ENCODE peak calls at places on chromosomes 11 and 22, in ten cellular contexts. J is A549, Z is suprapubic skin, K is heart left ventricle, Y is stomach, I is esophagus squamous epithelium, H is K562, R is ovary, D is NB4, C is body of pancreas. S is an unnamed sample.

GRCh38 chr11:102580185-102580951 is 44.8 kb downstream of the MMP20 start:
- DNase-seq in H (no peak), Z (no peak), C (no peak), Y (no peak), I (no peak), J (no peak), D (no peak), K (no peak), R (no peak), S (no peak)

GRCh38 chr22:21622624-21623401 is 7.0 kb downstream of the YDJC start:
- DNase-seq in Y (no peak), J (no peak), D (no peak), R (no peak), I (no peak), K (no peak), H (no peak), C (no peak), Z (no peak), S (no peak)

GRCh38 chr11:109791337-109791736 is 301.9 kb upstream of the ZC3H12C start:
- DNase-seq in K (no peak), Y (no peak), D (no peak), C (no peak), Z (no peak), H (no peak), R (no peak), I (no peak), J (no peak), S (no peak)

GRCh38 chr22:36790648-36791047 is 14.7 kb upstream of the IFT27 start:
- DNase-seq in C (no peak), J (peak), I (no peak), D (no peak), H (peak), K (no peak), R (no peak), Z (no peak), Y (no peak), S (no peak)

GRCh38 chr11:18012314-18012905 is 437 bp downstream of the SERGEF start:
- DNase-seq in H (peak), R (no peak), Z (no peak), I (no peak), J (peak), Y (peak), D (peak), K (peak), C (peak), S (peak)

GRCh38 chr11:32870676-32871075 is 21.9 kb upstream of the QSER1 start:
- DNase-seq in H (peak), R (peak), D (peak), I (no peak), Z (no peak), Y (no peak), K (no peak), J (peak), C (peak), S (no peak)

GRCh38 chr11:79406376-79406775 is 34.5 kb downstream of the TENM4 start:
- DNase-seq in Y (no peak), H (no peak), D (peak), J (no peak), C (no peak), R (no peak), K (no peak), Z (no peak), I (no peak), S (no peak)

GRCh38 chr11:46294365-46295309 is 17.2 kb downstream of the CREB3L1 start:
- DNase-seq in Y (peak), J (no peak), D (no peak), Z (no peak), C (peak), I (no peak), K (no peak), H (peak), R (peak), S (peak)

GRCh38 chr11:32615422-32615821 is 31.8 kb downstream of the EIF3M start:
- DNase-seq in C (no peak), Y (no peak), I (no peak), J (peak), D (no peak), Z (no peak), H (peak), R (no peak), K (no peak), S (no peak)

GRCh38 chr11:130634981-130635473 is 186.6 kb downstream of the ADAMTS15 start:
- DNase-seq in I (no peak), Z (no peak), R (no peak), H (no peak), D (no peak), Y (no peak), J (peak), K (no peak), C (no peak), S (peak)

GRCh38 chr11:96311120-96311568 is 31.9 kb downstream of the MAML2 start:
- DNase-seq in H (no peak), R (no peak), Z (no peak), K (no peak), D (no peak), Y (no peak), I (no peak), J (no peak), C (no peak), S (no peak)

GRCh38 chr11:48006301-48006992 is 26.1 kb downstream of the PTPRJ start:
- DNase-seq in H (peak), R (no peak), D (no peak), C (no peak), J (no peak), I (no peak), K (no peak), Y (no peak), Z (no peak), S (no peak)

GRCh38 chr22:50571264-50572175 is 6.7 kb downstream of the CPT1B start:
- DNase-seq in I (no peak), Y (peak), H (no peak), D (no peak), C (no peak), K (no peak), Z (peak), J (no peak), R (no peak), S (no peak)

GRCh38 chr11:46332568-46333128 is 14.6 kb upstream of the DGKZ start:
- DNase-seq in R (no peak), C (no peak), K (no peak), Y (no peak), J (no peak), I (no peak), H (no peak), Z (no peak), D (no peak), S (no peak)

GRCh38 chr22:50209893-50210292 is 9.1 kb downstream of the SELENOO start:
- DNase-seq in J (peak), Z (no peak), D (peak), H (peak), K (no peak), R (peak), I (no peak), C (peak), Y (peak), S (peak)

GRCh38 chr22:22030493-22031182 is 48.1 kb upstream of the TOP3B start:
- DNase-seq in R (peak), Z (no peak), C (no peak), K (no peak), I (no peak), Y (no peak), D (peak), J (peak), H (peak), S (peak)

GRCh38 chr11:9664276-9665171 is 647 bp downstream of the SWAP70 start:
- DNase-seq in H (peak), D (peak), K (peak), J (peak), I (no peak), Z (no peak), Y (peak), C (peak), R (no peak), S (peak)

GRCh38 chr11:81644239-81644840 is 1089.3 kb downstream of the FAM181B start:
- DNase-seq in C (peak), R (no peak), Z (no peak), D (peak), K (no peak), H (peak), Y (no peak), I (no peak), J (peak), S (peak)

GRCh38 chr11:63763506-63764200 is 4.9 kb downstream of the ZFTA start:
- DNase-seq in K (peak), H (no peak), R (peak), C (peak), Z (no peak), I (no peak), J (no peak), D (no peak), Y (no peak), S (no peak)

GRCh38 chr11:110524227-110524626 is 94.5 kb downstream of the FDX1 start:
- DNase-seq in R (no peak), D (no peak), I (no peak), J (peak), H (no peak), Z (no peak), K (no peak), C (no peak), Y (no peak), S (no peak)

GRCh38 chr11:130606181-130606580 is 157.7 kb downstream of the ADAMTS15 start:
- DNase-seq in C (no peak), I (no peak), H (no peak), Z (no peak), D (no peak), R (peak), J (no peak), Y (no peak), K (no peak), S (no peak)

GRCh38 chr22:36397081-36397766 is 9.5 kb upstream of the MYH9 start:
- DNase-seq in Z (no peak), Y (no peak), I (no peak), C (no peak), R (no peak), K (no peak), J (peak), H (no peak), D (no peak), S (no peak)

GRCh38 chr11:73872746-73873412 is 3.8 kb downstream of the COA4 start:
- DNase-seq in C (no peak), Z (no peak), H (no peak), K (no peak), J (no peak), I (no peak), Y (no peak), R (no peak), D (no peak), S (no peak)

GRCh38 chr11:78022397-78023396 is at the start of gene KCTD14:
- DNase-seq in Y (peak), J (no peak), Z (no peak), R (peak), K (no peak), C (peak), D (no peak), I (no peak), H (no peak), S (peak)

GRCh38 chr11:44623716-44624491 is 58.4 kb downstream of the CD82 start:
- DNase-seq in I (no peak), K (no peak), D (no peak), J (no peak), H (no peak), Y (peak), C (no peak), R (peak), Z (peak), S (peak)

GRCh38 chr11:19962795-19963163 is 197.5 kb downstream of the DBX1 start:
- DNase-seq in R (no peak), J (no peak), Z (no peak), I (no peak), D (no peak), Y (no peak), K (no peak), H (no peak), C (no peak), S (no peak)

GRCh38 chr22:32122899-32123298 is 36.2 kb downstream of the C22orf42 start:
- DNase-seq in C (no peak), K (no peak), I (no peak), H (no peak), R (no peak), D (no peak), J (no peak), Y (no peak), Z (no peak), S (no peak)

GRCh38 chr11:87454246-87454645 is 416.5 kb downstream of the TMEM135 start:
- DNase-seq in H (no peak), Y (peak), J (no peak), C (peak), I (no peak), D (no peak), Z (no peak), R (no peak), K (no peak), S (no peak)

GRCh38 chr11:120457996-120458395 is 53.6 kb upstream of the GRIK4 start:
- DNase-seq in R (no peak), C (no peak), K (no peak), Y (no peak), D (no peak), Z (no peak), H (no peak), J (no peak), I (no peak), S (no peak)

GRCh38 chr11:31802990-31803812 is 7.9 kb downstream of the PAX6 start:
- DNase-seq in C (no peak), Z (no peak), K (no peak), Y (no peak), H (no peak), D (peak), I (no peak), R (no peak), J (no peak), S (no peak)

GRCh38 chr11:100687032-100687629 is at the start of gene ARHGAP42:
- DNase-seq in R (peak), C (peak), Y (peak), K (peak), Z (peak), I (no peak), J (peak), D (peak), H (peak), S (peak)

GRCh38 chr11:33620423-33621120 is 80.1 kb downstream of the C11orf91 start:
- DNase-seq in Y (no peak), Z (no peak), K (no peak), R (no peak), C (no peak), D (no peak), I (no peak), H (no peak), J (no peak), S (no peak)

DNA sequence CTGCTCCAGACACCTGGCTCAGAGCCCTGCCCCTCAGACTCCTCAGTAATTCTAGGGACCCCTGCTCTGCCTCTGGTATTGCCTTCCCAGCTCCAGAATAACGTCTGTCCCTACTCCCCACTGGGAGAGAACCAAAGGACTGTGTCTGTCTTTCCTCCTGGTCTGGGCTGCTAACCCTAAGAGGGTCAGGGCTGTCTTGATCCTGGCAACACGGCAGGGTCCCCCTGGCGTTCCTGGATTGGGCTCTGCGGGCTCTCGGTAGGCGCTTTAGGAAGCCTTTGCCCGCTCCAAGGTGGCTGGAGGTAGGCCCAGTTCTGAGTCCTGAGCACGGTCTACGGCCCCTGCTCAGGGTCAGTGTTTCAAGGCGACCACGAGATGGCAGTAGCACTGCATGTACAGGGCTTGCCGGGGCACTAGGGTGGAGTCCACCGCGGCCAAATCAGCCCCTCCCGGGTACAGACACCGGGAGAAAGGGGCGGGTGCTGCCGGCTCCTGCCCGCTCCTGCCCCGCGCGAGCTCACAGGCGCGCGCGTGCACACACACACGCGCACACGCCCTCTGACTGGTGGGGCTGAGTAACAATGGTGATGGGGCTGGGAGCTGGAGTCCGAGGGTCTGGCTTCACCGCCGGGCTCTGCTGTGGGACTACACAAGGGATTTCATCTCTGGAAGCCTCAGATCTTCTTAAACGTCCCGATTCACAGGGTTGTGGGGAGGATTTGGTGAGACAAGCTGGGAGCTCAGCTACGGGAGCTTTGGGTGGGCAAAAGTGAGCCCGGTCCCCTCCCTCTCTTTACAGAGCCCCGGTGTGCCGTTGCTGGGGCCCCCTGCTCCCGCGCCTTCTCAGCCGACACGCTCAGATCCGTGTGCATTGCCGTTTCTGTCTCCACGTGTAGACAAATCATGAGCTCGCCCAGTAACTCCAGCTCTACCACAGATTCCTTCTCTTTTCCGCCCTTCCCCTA is 30.1 kb upstream of the HMOX1 start:
- DNase-seq in Y (peak), K (peak), C (peak), D (peak), H (peak), Z (peak), R (peak), I (peak), J (peak), S (peak)
- TF ChIP-seq POLR2A in Y (no peak), K (peak), C (peak), D (no peak), H (no peak), Z (peak), R (peak), I (no peak), J (peak), S (no peak)

DNA sequence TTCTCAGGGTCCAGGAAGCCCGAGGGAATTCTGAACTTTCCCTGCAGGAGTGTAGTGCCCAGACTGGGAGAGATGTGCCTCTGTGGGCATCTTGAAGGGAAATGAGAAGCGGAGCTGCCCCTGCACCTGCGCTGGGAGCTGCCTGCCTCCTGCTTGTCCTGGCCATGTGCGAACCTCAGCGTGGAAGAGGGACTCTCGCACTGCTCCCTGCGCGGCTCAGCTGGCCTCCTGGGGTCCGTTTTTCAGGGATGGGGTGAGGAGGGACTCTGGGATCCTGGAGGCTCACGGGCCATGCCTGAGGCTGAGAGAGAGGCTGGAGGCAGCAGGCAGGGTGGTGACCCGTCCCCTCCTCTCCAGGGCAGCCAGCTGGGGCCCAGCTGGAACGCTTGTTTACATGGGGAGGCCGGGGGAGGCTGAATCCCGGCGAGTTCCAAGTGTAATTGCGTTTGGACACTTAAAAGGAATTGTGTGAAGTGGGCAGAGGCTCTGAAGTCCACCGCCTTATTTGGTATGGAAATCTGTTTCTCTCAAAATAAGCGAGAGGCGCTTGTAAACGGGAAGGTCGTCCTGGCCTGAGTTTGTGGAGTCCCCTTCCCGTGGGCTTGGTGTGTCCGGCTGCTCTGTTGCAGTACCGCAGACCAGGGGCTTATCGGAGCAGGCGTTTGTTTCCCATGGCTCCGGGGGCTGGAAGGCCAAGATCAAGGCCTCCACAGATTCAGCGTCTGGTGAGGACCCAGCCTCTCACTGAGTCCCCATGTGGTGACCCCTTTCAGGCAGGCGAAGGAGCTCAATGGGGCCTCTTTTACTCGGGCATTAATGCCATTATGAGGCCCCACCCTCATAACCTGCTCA is 1.3 kb upstream of the MRGPRF start:
- DNase-seq in D (no peak), K (peak), J (no peak), H (no peak), I (no peak), R (peak), Z (no peak), C (no peak), Y (peak), S (peak)
- TF ChIP-seq POLR2A in D (no peak), K (no peak), J (no peak), H (no peak), I (peak), R (no peak), Z (no peak), C (no peak), Y (no peak), S (no peak)

GRCh38 chr11:93577291-93577690 is 34.1 kb upstream of the SMCO4 start:
- DNase-seq in K (no peak), J (no peak), H (no peak), R (no peak), Y (no peak), Z (no peak), C (no peak), D (no peak), I (no peak), S (no peak)
- TF ChIP-seq POLR2A in K (no peak), J (no peak), H (no peak), R (no peak), Y (no peak), Z (no peak), C (no peak), D (no peak), I (no peak), S (no peak)

GRCh38 chr11:65436412-65437032 is 13.9 kb downstream of the NEAT1 start:
- DNase-seq in Y (peak), R (no peak), H (no peak), C (no peak), I (no peak), J (no peak), D (no peak), K (peak), Z (peak), S (peak)
- TF ChIP-seq POLR2A in Y (no peak), R (no peak), H (peak), C (peak), I (no peak), J (no peak), D (no peak), K (no peak), Z (peak), S (no peak)

GRCh38 chr22:23176645-23177027 is 3.7 kb upstream of the BCR start:
- DNase-seq in K (no peak), R (no peak), J (no peak), Y (no peak), I (no peak), C (no peak), Z (no peak), D (no peak), H (no peak), S (no peak)
- TF ChIP-seq POLR2A in K (no peak), R (no peak), J (no peak), Y (no peak), I (no peak), C (no peak), Z (no peak), D (no peak), H (no peak), S (no peak)

GRCh38 chr11:94650756-94651155 is 83.6 kb downstream of the PIWIL4 start:
- DNase-seq in H (no peak), Z (no peak), J (no peak), C (peak), D (peak), I (no peak), Y (no peak), R (peak), K (peak), S (peak)
- TF ChIP-seq POLR2A in H (no peak), Z (no peak), J (no peak), C (no peak), D (no peak), I (no peak), Y (no peak), R (no peak), K (no peak), S (no peak)